ENCODE peak calls at places on chromosomes 6 and 20, in eight cellular contexts. K is body of pancreas, L is neural progenitor cell, C is AG09309, R is ascending aorta, E is psoas muscle, Z is mammary epithelial cell, N is astrocyte. T is an unnamed sample.

GRCh38 chr6:168089186-168090063 is 10.4 kb upstream of the FRMD1 start:
- DNase-seq in K (no peak), N (no peak), L (no peak), Z (no peak), E (peak), R (no peak), C (no peak), T (no peak)

GRCh38 chr20:36465109-36466080 is 75.9 kb upstream of the MYL9 start:
- DNase-seq in K (peak), L (peak), R (no peak), Z (peak), E (peak), C (peak), N (peak), T (peak)

GRCh38 chr6:38209291-38209865 is 389.9 kb downstream of the ZFAND3 start:
- DNase-seq in L (no peak), E (no peak), Z (no peak), K (no peak), C (no peak), N (peak), R (no peak), T (no peak)

GRCh38 chr20:9319687-9320384 is 194.6 kb upstream of the LAMP5 start:
- DNase-seq in L (no peak), K (no peak), E (no peak), N (peak), R (no peak), C (no peak), Z (no peak), T (no peak)

GRCh38 chr20:31872406-31872805 is 2.0 kb downstream of the TTLL9 start:
- DNase-seq in E (no peak), R (no peak), N (no peak), Z (no peak), K (no peak), L (no peak), C (no peak), T (no peak)

GRCh38 chr6:3797231-3798200 is 46.0 kb upstream of the PXDC1 start:
- DNase-seq in N (peak), E (no peak), K (no peak), Z (peak), R (no peak), C (peak), L (no peak), T (peak)

GRCh38 chr20:53713328-53714056 is 119.9 kb upstream of the ZNF217 start:
- DNase-seq in N (no peak), C (no peak), K (no peak), Z (no peak), E (no peak), R (no peak), L (no peak), T (no peak)

GRCh38 chr20:33666293-33667244 is at the start of gene ACTL10:
- DNase-seq in N (peak), C (peak), E (peak), L (peak), Z (peak), R (peak), K (peak), T (peak)

GRCh38 chr6:154245542-154245941 is 111.1 kb downstream of the IPCEF1 start:
- DNase-seq in E (no peak), C (no peak), L (peak), R (no peak), N (no peak), Z (no peak), K (no peak), T (no peak)

DNA sequence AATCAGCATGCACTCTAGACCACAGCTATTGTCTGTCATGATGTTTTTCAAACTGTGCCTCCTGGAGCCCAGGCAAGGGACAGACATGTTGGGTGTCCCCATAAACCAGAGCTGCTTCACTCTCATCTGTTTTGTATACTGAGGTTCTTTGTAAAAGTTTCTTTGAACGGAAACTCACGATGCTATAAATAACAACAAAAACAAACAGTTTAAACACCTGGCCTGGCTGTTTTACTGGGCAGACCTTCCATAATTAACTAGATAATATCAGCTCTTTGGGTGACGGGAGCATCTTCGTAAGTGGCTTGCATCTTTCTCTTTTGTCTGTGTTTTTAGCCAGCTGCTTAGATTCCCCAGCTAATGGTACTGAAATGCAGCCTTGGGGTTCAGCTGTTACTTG is 190.3 kb downstream of the ZDHHC14 start:
- DNase-seq in N (no peak), Z (no peak), R (no peak), L (no peak), C (no peak), K (no peak), E (no peak), T (no peak)
- TF ChIP-seq CTCF in N (no peak), Z (no peak), R (no peak), L (no peak), C (no peak), K (no peak), E (no peak), T (no peak)

DNA sequence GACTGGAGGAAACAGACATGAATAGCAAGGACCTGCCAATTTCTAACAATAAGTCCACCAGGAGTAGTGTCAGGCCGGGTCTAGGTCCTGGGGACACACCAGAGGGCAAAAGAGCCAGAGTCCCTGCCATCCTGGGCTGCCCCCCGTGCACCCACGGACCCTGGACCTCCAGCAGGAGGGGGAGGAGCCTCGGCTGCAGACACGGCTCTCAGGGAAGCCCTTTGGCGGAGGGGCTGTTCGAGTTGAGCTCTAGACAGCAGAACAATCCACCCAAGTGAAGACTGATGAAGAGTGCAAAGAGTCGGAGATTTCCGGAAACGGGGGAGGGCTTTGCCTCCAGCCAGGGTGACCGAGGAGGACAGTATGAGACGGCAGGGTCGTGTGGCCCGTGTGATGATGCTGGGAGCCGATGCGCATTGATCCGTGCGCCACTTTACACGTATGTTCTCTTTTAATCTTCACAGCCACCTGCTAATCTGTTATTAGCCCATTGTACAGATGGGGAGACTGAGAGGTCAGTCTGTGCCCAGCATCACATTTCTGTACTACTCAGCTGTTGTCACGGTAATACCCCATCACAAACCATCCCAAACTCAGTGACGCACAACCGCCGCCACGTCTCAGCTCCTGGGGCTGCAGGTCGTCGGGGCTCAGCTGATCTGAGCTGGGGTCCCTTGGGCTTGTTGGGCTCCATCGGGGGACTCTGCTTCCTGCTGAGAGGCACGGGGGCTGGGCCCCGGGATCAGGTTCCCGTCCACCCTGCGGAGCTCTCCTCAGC is 502.0 kb downstream of the PREX1 start:
- DNase-seq in L (no peak), K (no peak), N (no peak), R (no peak), E (no peak), C (no peak), Z (no peak), T (no peak)
- TF ChIP-seq CTCF in L (no peak), K (no peak), N (no peak), R (no peak), E (no peak), C (no peak), Z (no peak), T (no peak)

DNA sequence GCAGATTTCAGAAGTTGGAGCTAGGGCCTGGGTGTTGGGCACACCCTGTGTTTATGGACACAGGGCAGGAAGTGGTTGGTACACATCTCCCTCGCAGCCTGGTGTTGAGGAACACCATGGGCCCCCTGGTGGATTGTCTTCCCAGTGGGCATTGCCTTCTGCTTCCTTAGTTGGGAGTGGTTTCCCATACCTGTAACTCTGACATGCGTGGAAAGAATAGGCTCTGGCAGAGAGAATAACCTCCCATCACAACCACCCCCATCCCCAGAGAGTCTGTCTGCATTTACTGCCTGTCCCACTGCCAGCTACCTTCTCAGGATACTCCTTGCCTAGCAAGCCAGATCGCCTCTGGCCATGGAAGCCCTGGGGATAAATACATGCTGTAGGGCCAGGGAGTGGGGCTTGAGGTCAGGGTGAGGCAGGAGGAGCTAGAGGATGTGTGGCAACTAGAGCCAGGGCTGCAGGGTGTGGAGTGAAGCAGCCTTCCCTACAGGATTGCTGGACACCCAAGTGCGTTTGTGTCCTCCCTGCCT is 14.7 kb downstream of the LRRC73 start:
- DNase-seq in N (no peak), K (no peak), Z (peak), R (no peak), C (no peak), E (no peak), L (no peak), T (no peak)
- TF ChIP-seq CTCF in N (no peak), K (no peak), Z (peak), R (no peak), C (peak), E (no peak), L (peak), T (peak)

GRCh38 chr20:22862645-22863230 is 172.4 kb upstream of the SSTR4 start:
- DNase-seq in Z (no peak), R (no peak), C (no peak), L (no peak), N (no peak), K (no peak), E (no peak), T (no peak)
- TF ChIP-seq CTCF in Z (no peak), R (no peak), C (no peak), L (peak), N (no peak), K (no peak), E (no peak), T (peak)

GRCh38 chr6:120405947-120406346 is 928.3 kb downstream of the TBC1D32 start:
- DNase-seq in R (no peak), E (no peak), C (no peak), L (peak), N (no peak), K (no peak), Z (no peak), T (no peak)
- TF ChIP-seq CTCF in R (no peak), E (no peak), C (no peak), L (peak), N (no peak), K (no peak), Z (peak), T (peak)

GRCh38 chr6:43508481-43509141 is 1.5 kb downstream of the LRRC73 start:
- DNase-seq in N (no peak), Z (no peak), R (no peak), K (no peak), C (no peak), L (no peak), E (peak), T (no peak)
- TF ChIP-seq CTCF in N (no peak), Z (no peak), R (no peak), K (no peak), C (no peak), L (no peak), E (no peak), T (no peak)

DNA sequence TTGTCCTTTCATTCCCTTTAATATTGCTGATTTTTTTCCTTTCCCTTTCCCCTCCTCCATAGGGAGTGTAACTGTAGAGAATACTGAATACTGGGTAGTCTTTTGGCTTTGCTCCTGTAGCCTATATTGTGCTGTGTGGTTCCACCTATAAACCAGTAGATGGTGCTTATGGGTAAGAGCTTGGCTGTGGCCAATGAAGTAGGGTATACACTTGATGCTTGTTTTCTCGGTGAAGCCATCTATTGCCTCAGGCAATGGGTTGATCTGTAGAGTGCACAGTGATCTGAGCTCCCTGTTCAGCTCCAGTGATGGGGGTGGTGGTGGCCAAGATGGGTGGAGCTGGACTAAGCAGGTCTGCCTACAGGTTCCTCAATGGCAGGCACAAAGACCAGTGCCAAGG is 203.3 kb upstream of the IMPG1 start:
- DNase-seq in N (no peak), K (no peak), E (no peak), L (peak), Z (no peak), C (no peak), R (no peak), T (no peak)
- TF ChIP-seq CTCF in N (no peak), K (no peak), E (no peak), L (peak), Z (no peak), C (no peak), R (no peak), T (no peak)

GRCh38 chr6:127966616-127967015 is 65.8 kb upstream of the THEMIS start:
- DNase-seq in K (no peak), C (peak), R (no peak), N (peak), L (no peak), E (no peak), Z (no peak), T (no peak)

GRCh38 chr6:127967708-127968107 is 66.8 kb upstream of the THEMIS start:
- DNase-seq in C (no peak), R (no peak), N (no peak), Z (no peak), E (no peak), L (no peak), K (no peak), T (no peak)

GRCh38 chr6:127969701-127970100 is 68.8 kb upstream of the THEMIS start:
- DNase-seq in L (no peak), K (no peak), C (no peak), N (no peak), Z (no peak), E (no peak), R (no peak), T (no peak)

GRCh38 chr6:127971386-127971785 is 70.5 kb upstream of the THEMIS start:
- DNase-seq in E (no peak), K (no peak), R (no peak), L (no peak), Z (no peak), C (no peak), N (no peak), T (no peak)

DNA sequence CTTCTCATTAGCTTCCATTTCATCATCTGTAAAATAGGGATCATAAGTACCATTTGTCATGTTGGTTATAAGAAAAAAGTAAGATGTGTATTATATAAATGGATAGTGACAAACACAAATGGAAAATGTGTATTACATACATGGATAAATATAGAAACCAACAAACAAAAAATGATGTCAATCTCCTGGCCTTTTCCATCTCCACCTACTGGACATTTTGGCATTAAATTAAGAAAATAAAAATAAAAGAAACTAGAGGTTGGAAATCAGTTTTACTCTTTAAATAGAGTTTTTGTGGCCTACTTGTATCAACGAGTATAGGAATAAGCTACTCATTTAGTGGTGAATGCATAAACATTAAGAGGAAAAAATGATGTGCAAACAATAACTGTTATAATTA is 67.5 kb upstream of the THEMIS start:
- DNase-seq in Z (no peak), C (no peak), R (no peak), N (no peak), E (no peak), K (no peak), L (no peak), T (no peak)
- TF ChIP-seq CTCF in Z (no peak), C (no peak), R (no peak), N (no peak), E (no peak), K (no peak), L (no peak), T (peak)

DNA sequence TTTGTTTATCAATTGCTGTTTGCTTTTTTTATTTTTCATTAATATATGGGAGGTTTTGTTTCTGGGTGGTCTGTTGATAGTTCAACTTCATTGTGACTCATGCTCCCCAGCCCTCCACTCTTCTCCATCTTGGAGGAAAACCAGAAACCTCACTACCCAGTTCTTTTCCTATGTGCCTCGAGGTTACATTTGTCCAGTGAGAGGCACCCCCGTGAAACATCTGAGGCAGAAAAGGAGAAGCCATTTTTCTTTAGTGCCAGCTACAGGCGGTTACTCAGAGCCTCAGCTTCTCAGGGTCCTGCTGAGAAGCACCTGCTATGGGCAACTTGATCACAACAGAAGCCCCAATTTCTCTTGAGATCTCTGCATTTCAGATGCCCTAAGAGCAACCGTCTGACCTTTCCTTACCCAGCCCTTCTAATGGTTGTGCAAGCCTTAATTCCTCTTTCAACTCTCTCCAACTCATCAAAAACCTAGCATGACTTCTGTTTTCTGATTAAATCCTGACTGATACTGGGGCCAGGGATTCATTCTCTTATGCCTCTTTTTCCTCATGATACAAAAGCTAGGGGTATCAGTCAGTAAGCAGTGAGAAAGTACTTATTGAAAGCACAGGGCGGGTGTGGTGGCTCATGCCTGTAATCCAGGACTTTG is 144.6 kb downstream of the ELOVL4 start:
- DNase-seq in N (no peak), R (no peak), Z (no peak), L (no peak), K (no peak), E (no peak), C (no peak), T (no peak)
- TF ChIP-seq CTCF in N (no peak), R (no peak), Z (no peak), L (no peak), K (no peak), E (no peak), C (no peak), T (no peak)

GRCh38 chr6:157893238-157893637 is 70.2 kb downstream of the SNX9 start:
- DNase-seq in Z (no peak), N (no peak), E (no peak), C (no peak), L (no peak), K (no peak), R (no peak), T (no peak)

GRCh38 chr6:157895585-157895984 is 72.5 kb downstream of the SNX9 start:
- DNase-seq in K (no peak), E (no peak), N (no peak), L (no peak), Z (no peak), R (no peak), C (no peak), T (no peak)

GRCh38 chr6:157896931-157897330 is 73.9 kb downstream of the SNX9 start:
- DNase-seq in E (no peak), Z (no peak), N (no peak), C (no peak), K (no peak), L (no peak), R (no peak), T (no peak)

GRCh38 chr6:157898169-157898568 is 75.1 kb downstream of the SNX9 start:
- DNase-seq in N (no peak), L (peak), K (no peak), R (no peak), Z (no peak), E (no peak), C (no peak), T (no peak)

DNA sequence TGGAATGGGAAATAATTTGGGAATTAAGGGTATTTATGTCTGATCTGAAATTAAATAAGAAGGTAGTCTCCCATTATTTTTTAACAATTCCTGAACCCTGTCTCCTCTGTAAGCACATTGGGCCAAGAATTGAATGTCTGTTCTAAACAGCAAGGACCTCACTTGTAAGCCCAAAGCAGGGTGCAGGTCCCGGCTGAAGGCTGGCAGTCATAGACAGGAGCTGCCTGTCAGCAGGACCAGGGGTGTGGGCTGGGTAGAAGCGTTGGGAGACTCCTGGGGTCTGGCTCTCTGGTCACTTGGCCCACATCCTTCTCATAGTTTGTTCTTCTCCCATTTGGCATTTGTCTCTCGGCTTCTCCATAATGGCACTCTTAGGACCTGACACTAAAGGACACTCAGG is 75.6 kb downstream of the SNX9 start:
- DNase-seq in E (no peak), R (no peak), N (no peak), L (no peak), K (no peak), C (no peak), Z (no peak), T (no peak)
- TF ChIP-seq CTCF in E (no peak), R (no peak), N (no peak), L (no peak), K (no peak), C (no peak), Z (no peak), T (no peak)

T was measured in fibroblast of pulmonary artery.